ENCODE peak calls at places on chromosomes 7 and 10, in six cellular contexts. K is A549, L is Panc1, T is GM23338, P is SK-N-SH, R is HCT116. J is an unnamed sample.

GRCh38 chr7:148978091-148978490 is 50.2 kb downstream of the PDIA4 start:
- DNase-seq in K (no peak), L (no peak), T (peak), P (no peak), R (no peak), J (no peak)

GRCh38 chr7:20219446-20220292 is 2.5 kb upstream of the MACC1 start:
- DNase-seq in K (peak), L (no peak), T (peak), P (no peak), R (no peak), J (peak)

GRCh38 chr7:150950496-150951180 is 27.5 kb downstream of the KCNH2 start:
- DNase-seq in K (no peak), L (no peak), T (no peak), P (no peak), R (no peak), J (no peak)

GRCh38 chr7:155962191-155962967 is 150.1 kb upstream of the SHH start:
- DNase-seq in K (peak), L (no peak), T (no peak), P (no peak), R (peak), J (no peak)

GRCh38 chr7:102262536-102262935 is 24.1 kb upstream of the SH2B2 start:
- DNase-seq in K (no peak), L (no peak), T (no peak), P (no peak), R (no peak), J (no peak)

GRCh38 chr10:8416192-8416701 is 361.8 kb downstream of the GATA3 start:
- DNase-seq in K (peak), L (no peak), T (no peak), P (no peak), R (no peak), J (no peak)

GRCh38 chr7:38229386-38229785 is 44.0 kb downstream of the TARP start:
- DNase-seq in K (no peak), L (no peak), T (no peak), P (no peak), R (no peak), J (no peak)

GRCh38 chr7:75572396-75572795 is 80.3 kb downstream of the SPDYE5 start:
- DNase-seq in K (no peak), L (no peak), T (no peak), P (no peak), R (no peak), J (no peak)

GRCh38 chr10:16116404-16117304 is 256.3 kb upstream of the MINDY3 start:
- DNase-seq in K (peak), L (no peak), T (peak), P (peak), R (peak), J (peak)

GRCh38 chr10:75034131-75034512 is 77.3 kb upstream of the SAMD8 start:
- DNase-seq in K (no peak), L (no peak), T (no peak), P (no peak), R (no peak), J (no peak)

GRCh38 chr10:72175166-72175565 is 40.6 kb upstream of the ANAPC16 start:
- DNase-seq in K (peak), L (no peak), T (no peak), P (no peak), R (no peak), J (no peak)

GRCh38 chr7:105133358-105133757 is 119.4 kb downstream of the KMT2E start:
- DNase-seq in K (no peak), L (no peak), T (no peak), P (no peak), R (no peak), J (no peak)

GRCh38 chr7:117908031-117908795 is 35.0 kb upstream of the CTTNBP2 start:
- DNase-seq in K (no peak), L (no peak), T (no peak), P (no peak), R (no peak), J (no peak)

GRCh38 chr10:60910543-60910942 is 33.4 kb downstream of the RHOBTB1 start:
- DNase-seq in K (no peak), L (no peak), T (no peak), P (no peak), R (no peak), J (peak)

GRCh38 chr7:133358728-133359127 is 105.8 kb downstream of the EXOC4 start:
- DNase-seq in K (no peak), L (no peak), T (no peak), P (no peak), R (no peak), J (no peak)

GRCh38 chr10:92834331-92834730 is 14.0 kb upstream of the EXOC6 start:
- DNase-seq in K (no peak), L (no peak), T (no peak), P (no peak), R (no peak), J (no peak)

GRCh38 chr7:78779788-78780187 is 673.7 kb downstream of the MAGI2 start:
- DNase-seq in K (no peak), L (no peak), T (peak), P (no peak), R (no peak), J (no peak)

GRCh38 chr7:12716722-12717121 is 29.3 kb downstream of the ARL4A start:
- DNase-seq in K (no peak), L (no peak), T (no peak), P (no peak), R (no peak), J (no peak)

GRCh38 chr10:88879754-88880286 is at the start of gene STAMBPL1:
- DNase-seq in K (no peak), L (peak), T (no peak), P (no peak), R (no peak), J (peak)
- TF ChIP-seq REST in K (no peak), L (no peak), T (no peak), P (peak), R (no peak), J (no peak)

DNA sequence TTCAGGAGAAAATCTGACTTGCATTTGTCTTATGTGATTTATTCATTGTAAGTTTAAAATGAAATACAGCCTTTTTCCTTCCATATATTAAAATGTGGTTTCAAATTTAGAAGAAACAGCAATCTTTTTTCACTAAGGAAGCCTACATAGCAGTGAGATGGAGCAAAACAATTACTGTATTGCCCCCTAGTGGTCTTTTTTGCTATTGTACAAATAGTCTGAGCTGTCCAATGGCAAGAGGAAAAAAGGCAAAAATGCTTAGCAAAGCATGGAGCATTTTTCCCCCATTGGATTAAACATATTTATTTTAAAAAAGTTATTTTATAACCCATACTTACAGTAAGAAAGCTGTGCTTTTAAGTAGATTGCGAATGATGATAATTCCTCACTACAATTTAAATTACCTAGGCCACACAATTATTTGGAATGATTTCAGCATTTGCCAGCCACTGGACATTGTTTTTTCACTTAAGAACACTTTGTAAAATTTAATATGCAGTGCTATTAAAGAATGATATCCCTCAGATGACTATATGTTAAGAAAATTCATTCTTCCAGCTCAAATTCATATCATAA is 119.5 kb downstream of the CPED1 start:
- DNase-seq in K (peak), L (peak), T (peak), P (peak), R (peak), J (peak)
- TF ChIP-seq REST in K (no peak), L (no peak), T (no peak), P (no peak), R (no peak), J (no peak)

GRCh38 chr10:103155485-103156085 is 37.5 kb downstream of the NT5C2 start:
- DNase-seq in K (no peak), L (no peak), T (no peak), P (no peak), R (no peak), J (no peak)

GRCh38 chr10:103153765-103154197 is 39.3 kb downstream of the NT5C2 start:
- DNase-seq in K (peak), L (no peak), T (peak), P (no peak), R (no peak), J (no peak)

GRCh38 chr10:103157246-103157645 is 35.8 kb downstream of the NT5C2 start:
- DNase-seq in K (no peak), L (no peak), T (no peak), P (no peak), R (no peak), J (no peak)

GRCh38 chr10:103153302-103153759 is 39.7 kb downstream of the NT5C2 start:
- DNase-seq in K (peak), L (no peak), T (peak), P (no peak), R (no peak), J (no peak)

GRCh38 chr10:103154464-103155299 is 38.4 kb downstream of the NT5C2 start:
- DNase-seq in K (no peak), L (no peak), T (no peak), P (no peak), R (no peak), J (no peak)
- TF ChIP-seq REST in K (no peak), L (no peak), T (no peak), P (no peak), R (no peak), J (no peak)

GRCh38 chr10:24513155-24513554 is 210.5 kb downstream of the ARHGAP21 start:
- DNase-seq in K (peak), L (no peak), T (peak), P (no peak), R (no peak), J (no peak)
- TF ChIP-seq REST in K (no peak), L (no peak), T (no peak), P (no peak), R (no peak), J (no peak)

GRCh38 chr10:124389613-124390361 is 28.9 kb downstream of the OAT start:
- DNase-seq in K (no peak), L (no peak), T (no peak), P (peak), R (no peak), J (no peak)

GRCh38 chr10:124390788-124391187 is 27.9 kb downstream of the OAT start:
- DNase-seq in K (no peak), L (no peak), T (no peak), P (no peak), R (no peak), J (no peak)

GRCh38 chr10:124394583-124394982 is 24.1 kb downstream of the OAT start:
- DNase-seq in K (no peak), L (no peak), T (no peak), P (no peak), R (no peak), J (no peak)

GRCh38 chr10:124388823-124389612 is 29.7 kb downstream of the OAT start:
- DNase-seq in K (peak), L (peak), T (peak), P (peak), R (peak), J (peak)

DNA sequence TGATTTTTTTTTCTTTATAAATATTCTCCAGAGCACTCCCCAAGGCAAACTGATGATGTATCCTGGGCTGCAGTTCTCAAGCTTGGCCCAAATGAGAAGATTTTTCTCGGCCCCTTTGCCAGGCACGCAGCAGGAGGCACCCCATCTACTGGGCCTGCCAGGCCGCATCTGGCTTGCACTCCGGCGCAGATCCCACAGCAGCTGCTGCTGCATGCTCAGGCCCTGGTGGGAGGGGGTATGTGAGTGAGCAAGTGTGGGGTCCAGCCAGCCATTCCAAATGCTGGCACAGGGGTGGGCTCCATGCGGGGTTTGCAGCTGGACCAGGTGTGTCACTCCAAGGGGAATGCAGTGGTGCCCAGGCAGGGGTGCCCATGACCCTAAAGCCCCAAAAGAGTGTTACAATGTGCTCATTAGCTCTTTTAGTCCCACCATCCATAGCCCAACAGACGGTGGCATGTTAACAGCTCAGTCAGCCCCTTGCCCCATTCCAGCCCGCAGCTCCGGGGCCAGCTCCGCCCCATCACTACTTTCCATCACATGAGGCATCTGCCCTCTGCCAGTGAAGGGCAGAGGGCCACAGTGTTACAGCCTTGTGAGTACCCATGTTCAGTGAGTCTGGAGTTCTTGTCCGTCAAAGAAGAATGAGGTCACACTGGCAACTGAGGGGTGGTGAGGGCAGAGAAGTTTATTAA is 25.9 kb downstream of the OAT start:
- DNase-seq in K (no peak), L (no peak), T (no peak), P (no peak), R (no peak), J (no peak)
- TF ChIP-seq REST in K (no peak), L (no peak), T (no peak), P (no peak), R (no peak), J (no peak)

GRCh38 chr7:52876402-52876801 is 159.0 kb upstream of the POM121L12 start:
- DNase-seq in K (no peak), L (no peak), T (no peak), P (no peak), R (no peak), J (no peak)
- TF ChIP-seq REST in K (no peak), L (no peak), T (no peak), P (no peak), R (no peak), J (no peak)

GRCh38 chr10:100999742-101000601 is at the start of gene LZTS2:
- DNase-seq in K (no peak), L (no peak), T (peak), P (peak), R (no peak), J (no peak)
- TF ChIP-seq REST in K (no peak), L (no peak), T (no peak), P (no peak), R (no peak), J (no peak)

J was measured in HL-60.